ENCODE peak calls at places on chromosomes 6 and 20, in eight cellular contexts. One of them, this sample, is unnamed.

GRCh38 chr6:138296381-138296780 is 78.1 kb upstream of the PBOV1 start:
- DNase-seq in lower lobe of right lung: no peak
- DNase-seq in body of pancreas: no peak
- DNase-seq in MCF 10A: no peak
- DNase-seq in retinal pigment epithelial cell: no peak
- DNase-seq in cardiac fibroblast: no peak
- DNase-seq in sigmoid colon: no peak
- DNase-seq in uterus: no peak
- DNase-seq in this sample: no peak

GRCh38 chr6:73325656-73326055 is 28.4 kb downstream of the DPPA5 start:
- DNase-seq in lower lobe of right lung: no peak
- DNase-seq in body of pancreas: no peak
- DNase-seq in MCF 10A: no peak
- DNase-seq in retinal pigment epithelial cell: no peak
- DNase-seq in cardiac fibroblast: no peak
- DNase-seq in sigmoid colon: no peak
- DNase-seq in uterus: no peak
- DNase-seq in this sample: no peak

GRCh38 chr6:36040958-36041357 is 13.3 kb downstream of the MAPK14 start:
- DNase-seq in lower lobe of right lung: no peak
- DNase-seq in body of pancreas: no peak
- DNase-seq in MCF 10A: no peak
- DNase-seq in retinal pigment epithelial cell: no peak
- DNase-seq in cardiac fibroblast: no peak
- DNase-seq in sigmoid colon: no peak
- DNase-seq in uterus: no peak
- DNase-seq in this sample: no peak

GRCh38 chr6:20424679-20425078 is 23.0 kb downstream of the E2F3 start:
- DNase-seq in lower lobe of right lung: peak
- DNase-seq in body of pancreas: no peak
- DNase-seq in MCF 10A: peak
- DNase-seq in retinal pigment epithelial cell: no peak
- DNase-seq in cardiac fibroblast: peak
- DNase-seq in sigmoid colon: no peak
- DNase-seq in uterus: no peak
- DNase-seq in this sample: no peak

GRCh38 chr6:37992749-37993148 is 173.2 kb downstream of the ZFAND3 start:
- DNase-seq in lower lobe of right lung: no peak
- DNase-seq in body of pancreas: no peak
- DNase-seq in MCF 10A: no peak
- DNase-seq in retinal pigment epithelial cell: no peak
- DNase-seq in cardiac fibroblast: no peak
- DNase-seq in sigmoid colon: no peak
- DNase-seq in uterus: no peak
- DNase-seq in this sample: no peak

GRCh38 chr20:40675599-40676221 is 13.3 kb downstream of the MAFB start:
- DNase-seq in lower lobe of right lung: no peak
- DNase-seq in body of pancreas: no peak
- DNase-seq in MCF 10A: no peak
- DNase-seq in retinal pigment epithelial cell: no peak
- DNase-seq in cardiac fibroblast: no peak
- DNase-seq in sigmoid colon: no peak
- DNase-seq in uterus: no peak
- DNase-seq in this sample: no peak

GRCh38 chr20:51749674-51750036 is 18.5 kb downstream of the ATP9A start:
- DNase-seq in lower lobe of right lung: no peak
- DNase-seq in body of pancreas: no peak
- DNase-seq in MCF 10A: peak
- DNase-seq in retinal pigment epithelial cell: no peak
- DNase-seq in cardiac fibroblast: peak
- DNase-seq in sigmoid colon: no peak
- DNase-seq in uterus: no peak
- DNase-seq in this sample: no peak

GRCh38 chr6:14211596-14211961 is 94.0 kb downstream of the CD83 start:
- DNase-seq in lower lobe of right lung: peak
- DNase-seq in body of pancreas: peak
- DNase-seq in MCF 10A: no peak
- DNase-seq in retinal pigment epithelial cell: no peak
- DNase-seq in cardiac fibroblast: peak
- DNase-seq in sigmoid colon: peak
- DNase-seq in uterus: peak
- DNase-seq in this sample: no peak

GRCh38 chr20:63598479-63599395 is 24.7 kb upstream of the HELZ2 start:
- DNase-seq in lower lobe of right lung: no peak
- DNase-seq in body of pancreas: no peak
- DNase-seq in MCF 10A: no peak
- DNase-seq in retinal pigment epithelial cell: no peak
- DNase-seq in cardiac fibroblast: no peak
- DNase-seq in sigmoid colon: no peak
- DNase-seq in uterus: no peak
- DNase-seq in this sample: no peak

GRCh38 chr20:33814238-33814712 is 3.1 kb downstream of the CHMP4B start:
- DNase-seq in lower lobe of right lung: no peak
- DNase-seq in body of pancreas: no peak
- DNase-seq in MCF 10A: no peak
- DNase-seq in retinal pigment epithelial cell: no peak
- DNase-seq in cardiac fibroblast: peak
- DNase-seq in sigmoid colon: no peak
- DNase-seq in uterus: no peak
- DNase-seq in this sample: no peak

GRCh38 chr20:37911262-37911661 is 8.3 kb downstream of the VSTM2L start:
- DNase-seq in lower lobe of right lung: no peak
- DNase-seq in body of pancreas: no peak
- DNase-seq in MCF 10A: no peak
- DNase-seq in retinal pigment epithelial cell: no peak
- DNase-seq in cardiac fibroblast: no peak
- DNase-seq in sigmoid colon: no peak
- DNase-seq in uterus: peak
- DNase-seq in this sample: no peak

GRCh38 chr6:26217714-26218075 is 130.5 kb downstream of the HFE start:
- DNase-seq in lower lobe of right lung: no peak
- DNase-seq in body of pancreas: no peak
- DNase-seq in MCF 10A: peak
- DNase-seq in retinal pigment epithelial cell: no peak
- DNase-seq in cardiac fibroblast: peak
- DNase-seq in sigmoid colon: no peak
- DNase-seq in uterus: no peak
- DNase-seq in this sample: no peak

GRCh38 chr6:148457137-148457842 is 114.7 kb downstream of the SASH1 start:
- DNase-seq in lower lobe of right lung: no peak
- DNase-seq in body of pancreas: no peak
- DNase-seq in MCF 10A: no peak
- DNase-seq in retinal pigment epithelial cell: no peak
- DNase-seq in cardiac fibroblast: peak
- DNase-seq in sigmoid colon: no peak
- DNase-seq in uterus: no peak
- DNase-seq in this sample: no peak

GRCh38 chr6:49342410-49342809 is 120.6 kb downstream of the MMUT start:
- DNase-seq in lower lobe of right lung: no peak
- DNase-seq in body of pancreas: no peak
- DNase-seq in MCF 10A: no peak
- DNase-seq in retinal pigment epithelial cell: no peak
- DNase-seq in cardiac fibroblast: no peak
- DNase-seq in sigmoid colon: no peak
- DNase-seq in uterus: no peak
- DNase-seq in this sample: no peak

GRCh38 chr6:6905961-6906518 is 201.7 kb upstream of the RREB1 start:
- DNase-seq in lower lobe of right lung: no peak
- DNase-seq in body of pancreas: no peak
- DNase-seq in MCF 10A: no peak
- DNase-seq in retinal pigment epithelial cell: no peak
- DNase-seq in cardiac fibroblast: no peak
- DNase-seq in sigmoid colon: no peak
- DNase-seq in uterus: no peak
- DNase-seq in this sample: no peak

GRCh38 chr6:70734979-70735378 is 67.3 kb downstream of the SMAP1 start:
- DNase-seq in lower lobe of right lung: no peak
- DNase-seq in body of pancreas: no peak
- DNase-seq in MCF 10A: no peak
- DNase-seq in retinal pigment epithelial cell: no peak
- DNase-seq in cardiac fibroblast: no peak
- DNase-seq in sigmoid colon: no peak
- DNase-seq in uterus: no peak
- DNase-seq in this sample: no peak

GRCh38 chr6:144296973-144297372 is 11.8 kb downstream of the UTRN start:
- DNase-seq in lower lobe of right lung: no peak
- DNase-seq in body of pancreas: peak
- DNase-seq in MCF 10A: peak
- DNase-seq in retinal pigment epithelial cell: no peak
- DNase-seq in cardiac fibroblast: no peak
- DNase-seq in sigmoid colon: no peak
- DNase-seq in uterus: peak
- DNase-seq in this sample: no peak

GRCh38 chr6:159540152-159540551 is 152.9 kb downstream of the SOD2 start:
- DNase-seq in lower lobe of right lung: no peak
- DNase-seq in body of pancreas: no peak
- DNase-seq in MCF 10A: no peak
- DNase-seq in retinal pigment epithelial cell: no peak
- DNase-seq in cardiac fibroblast: no peak
- DNase-seq in sigmoid colon: no peak
- DNase-seq in uterus: no peak
- DNase-seq in this sample: no peak
- TF ChIP-seq CTCF in lower lobe of right lung: no peak
- TF ChIP-seq CTCF in body of pancreas: no peak
- TF ChIP-seq CTCF in MCF 10A: no peak
- TF ChIP-seq CTCF in retinal pigment epithelial cell: peak
- TF ChIP-seq CTCF in cardiac fibroblast: peak
- TF ChIP-seq CTCF in sigmoid colon: no peak
- TF ChIP-seq CTCF in uterus: no peak
- TF ChIP-seq CTCF in this sample: no peak

GRCh38 chr6:158999669-159000403 is at the start of gene RSPH3:
- DNase-seq in lower lobe of right lung: peak
- DNase-seq in body of pancreas: peak
- DNase-seq in MCF 10A: peak
- DNase-seq in retinal pigment epithelial cell: peak
- DNase-seq in cardiac fibroblast: peak
- DNase-seq in sigmoid colon: peak
- DNase-seq in uterus: peak
- DNase-seq in this sample: peak
- TF ChIP-seq CTCF in lower lobe of right lung: peak
- TF ChIP-seq CTCF in body of pancreas: peak
- TF ChIP-seq CTCF in MCF 10A: no peak
- TF ChIP-seq CTCF in retinal pigment epithelial cell: peak
- TF ChIP-seq CTCF in cardiac fibroblast: no peak
- TF ChIP-seq CTCF in sigmoid colon: no peak
- TF ChIP-seq CTCF in uterus: peak
- TF ChIP-seq CTCF in this sample: no peak

GRCh38 chr6:170314983-170315382 is 8.4 kb downstream of the FAM120B start:
- DNase-seq in lower lobe of right lung: no peak
- DNase-seq in body of pancreas: no peak
- DNase-seq in MCF 10A: no peak
- DNase-seq in retinal pigment epithelial cell: no peak
- DNase-seq in cardiac fibroblast: no peak
- DNase-seq in sigmoid colon: no peak
- DNase-seq in uterus: no peak
- DNase-seq in this sample: no peak

GRCh38 chr6:170316071-170316470 is 9.5 kb downstream of the FAM120B start:
- DNase-seq in lower lobe of right lung: no peak
- DNase-seq in body of pancreas: no peak
- DNase-seq in MCF 10A: no peak
- DNase-seq in retinal pigment epithelial cell: no peak
- DNase-seq in cardiac fibroblast: peak
- DNase-seq in sigmoid colon: no peak
- DNase-seq in uterus: no peak
- DNase-seq in this sample: no peak

GRCh38 chr6:170311696-170312095 is 5.1 kb downstream of the FAM120B start:
- DNase-seq in lower lobe of right lung: no peak
- DNase-seq in body of pancreas: no peak
- DNase-seq in MCF 10A: no peak
- DNase-seq in retinal pigment epithelial cell: no peak
- DNase-seq in cardiac fibroblast: no peak
- DNase-seq in sigmoid colon: no peak
- DNase-seq in uterus: no peak
- DNase-seq in this sample: no peak

GRCh38 chr6:170313716-170314295 is 7.2 kb downstream of the FAM120B start:
- DNase-seq in lower lobe of right lung: no peak
- DNase-seq in body of pancreas: no peak
- DNase-seq in MCF 10A: no peak
- DNase-seq in retinal pigment epithelial cell: no peak
- DNase-seq in cardiac fibroblast: no peak
- DNase-seq in sigmoid colon: no peak
- DNase-seq in uterus: no peak
- DNase-seq in this sample: no peak

DNA sequence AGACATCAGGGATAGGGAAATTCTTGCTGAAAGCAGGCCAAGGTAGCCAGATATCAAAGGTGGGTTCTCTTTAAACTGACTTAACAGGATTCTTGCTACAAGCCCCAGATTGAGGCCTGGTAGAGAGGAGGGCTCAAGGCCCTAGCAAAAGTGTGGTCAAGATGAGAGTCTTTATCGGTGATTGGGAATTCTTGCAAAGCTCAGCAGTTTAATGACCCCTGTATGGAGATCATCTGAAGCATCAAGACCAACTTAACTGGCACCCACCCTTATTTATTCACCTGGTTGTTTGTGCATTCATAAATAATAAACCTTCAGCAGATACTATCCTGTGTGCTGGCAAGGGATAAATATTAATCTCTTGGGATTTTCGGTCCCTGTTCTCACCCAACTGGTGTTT is 6.3 kb downstream of the FAM120B start:
- DNase-seq in lower lobe of right lung: no peak
- DNase-seq in body of pancreas: no peak
- DNase-seq in MCF 10A: no peak
- DNase-seq in retinal pigment epithelial cell: no peak
- DNase-seq in cardiac fibroblast: no peak
- DNase-seq in sigmoid colon: no peak
- DNase-seq in uterus: no peak
- DNase-seq in this sample: no peak
- TF ChIP-seq CTCF in lower lobe of right lung: no peak
- TF ChIP-seq CTCF in body of pancreas: no peak
- TF ChIP-seq CTCF in MCF 10A: no peak
- TF ChIP-seq CTCF in retinal pigment epithelial cell: no peak
- TF ChIP-seq CTCF in cardiac fibroblast: no peak
- TF ChIP-seq CTCF in sigmoid colon: no peak
- TF ChIP-seq CTCF in uterus: no peak
- TF ChIP-seq CTCF in this sample: no peak

GRCh38 chr20:58112017-58112781 is 116.3 kb downstream of the ANKRD60 start:
- DNase-seq in lower lobe of right lung: no peak
- DNase-seq in body of pancreas: no peak
- DNase-seq in MCF 10A: peak
- DNase-seq in retinal pigment epithelial cell: no peak
- DNase-seq in cardiac fibroblast: peak
- DNase-seq in sigmoid colon: no peak
- DNase-seq in uterus: no peak
- DNase-seq in this sample: no peak
- TF ChIP-seq CTCF in lower lobe of right lung: no peak
- TF ChIP-seq CTCF in body of pancreas: no peak
- TF ChIP-seq CTCF in MCF 10A: no peak
- TF ChIP-seq CTCF in retinal pigment epithelial cell: no peak
- TF ChIP-seq CTCF in cardiac fibroblast: no peak
- TF ChIP-seq CTCF in sigmoid colon: no peak
- TF ChIP-seq CTCF in uterus: no peak
- TF ChIP-seq CTCF in this sample: no peak

DNA sequence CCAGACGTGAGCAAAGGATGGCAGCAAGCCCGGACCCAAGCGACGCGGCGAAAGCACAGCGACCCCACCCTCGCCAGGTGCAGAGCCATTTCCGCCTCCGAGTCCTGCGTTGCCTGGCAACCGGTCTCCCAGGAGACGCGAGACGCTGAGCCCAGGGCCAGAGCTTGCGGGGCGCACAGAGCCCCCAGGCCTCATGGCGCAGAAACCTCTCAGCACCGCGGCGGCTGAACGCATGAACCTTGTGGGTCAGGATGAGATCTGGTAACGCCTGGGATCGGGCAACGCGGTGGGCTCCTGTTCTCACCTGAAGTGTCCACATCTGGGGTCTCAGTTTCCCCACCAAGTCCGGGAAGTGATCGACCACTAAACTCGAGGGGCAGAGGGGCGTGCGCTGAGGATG is 77.7 kb downstream of the ANKRD60 start:
- DNase-seq in lower lobe of right lung: peak
- DNase-seq in body of pancreas: peak
- DNase-seq in MCF 10A: no peak
- DNase-seq in retinal pigment epithelial cell: no peak
- DNase-seq in cardiac fibroblast: no peak
- DNase-seq in sigmoid colon: no peak
- DNase-seq in uterus: no peak
- DNase-seq in this sample: no peak
- TF ChIP-seq CTCF in lower lobe of right lung: no peak
- TF ChIP-seq CTCF in body of pancreas: no peak
- TF ChIP-seq CTCF in MCF 10A: no peak
- TF ChIP-seq CTCF in retinal pigment epithelial cell: no peak
- TF ChIP-seq CTCF in cardiac fibroblast: no peak
- TF ChIP-seq CTCF in sigmoid colon: no peak
- TF ChIP-seq CTCF in uterus: no peak
- TF ChIP-seq CTCF in this sample: no peak

This sample was measured in activated B cell treated with CpG ODN at 0.5 μM for 24 hours.